ENCODE peak calls at places on chromosomes 1 and 21, in ten cellular contexts. U, P, G, D, Z, M, X, V, T and C are unnamed samples.

GRCh38 chr1:111615874-111616715 is 3.5 kb upstream of the RAP1A start:
- DNase-seq in D (no peak), V (no peak), X (no peak), M (no peak), Z (no peak), T (no peak), P (no peak), U (no peak), G (no peak), C (no peak)

GRCh38 chr1:24231701-24232100 is 44.6 kb upstream of the IFNLR1 start:
- DNase-seq in D (no peak), T (no peak), U (no peak), M (no peak), Z (no peak), V (no peak), X (peak; percentile 9), P (no peak), G (no peak), C (no peak)

GRCh38 chr1:22925111-22925510 is 47.6 kb downstream of the LACTBL1 start:
- DNase-seq in G (no peak), U (no peak), M (no peak), P (no peak), D (no peak), T (no peak), Z (peak; percentile 40), V (no peak), X (no peak), C (no peak)

GRCh38 chr1:26862781-26863676 is at the start of gene SFN:
- DNase-seq in Z (peak; percentile 92), D (peak; percentile 99), T (peak; percentile 84), X (peak; percentile 99), U (peak; percentile 93), M (peak; percentile 47), V (no peak), P (no peak), G (no peak), C (peak; percentile 93)

GRCh38 chr1:43206721-43207228 is 34.6 kb downstream of the CFAP57 start:
- DNase-seq in U (peak; percentile 94), P (no peak), G (no peak), Z (peak; percentile 72), T (peak; percentile 90), D (peak; percentile 12), V (no peak), M (peak; percentile 21), X (peak; percentile 86), C (no peak)

GRCh38 chr1:175338447-175339135 is 146.0 kb upstream of the KIAA0040 start:
- DNase-seq in P (no peak), V (peak; percentile 31), D (peak; percentile 5), Z (no peak), T (peak; percentile 29), U (peak; percentile 9), G (no peak), M (peak; percentile 27), X (no peak), C (peak; percentile 23)

GRCh38 chr1:234756066-234756783 is 146.2 kb upstream of the IRF2BP2 start:
- DNase-seq in X (no peak), U (no peak), P (no peak), T (no peak), Z (no peak), M (no peak), V (no peak), D (no peak), G (no peak), C (no peak)

GRCh38 chr21:46527801-46528200 is 69.1 kb downstream of the DIP2A start:
- DNase-seq in T (no peak), D (no peak), M (no peak), X (no peak), U (no peak), G (no peak), V (no peak), P (no peak), Z (no peak), C (no peak)

GRCh38 chr1:20358761-20359263 is 68.1 kb downstream of the VWA5B1 start:
- DNase-seq in U (peak; percentile 81), G (no peak), X (peak; percentile 29), Z (peak; percentile 75), V (no peak), M (peak; percentile 89), P (no peak), D (peak; percentile 76), T (peak; percentile 72), C (peak; percentile 90)

GRCh38 chr1:168365719-168366474 is 85.2 kb downstream of the TBX19 start:
- DNase-seq in T (peak; percentile 42), V (no peak), Z (no peak), P (no peak), G (no peak), D (peak; percentile 58), U (no peak), X (no peak), M (no peak), C (no peak)

GRCh38 chr1:31038360-31038759 is 27.2 kb downstream of the PUM1 start:
- DNase-seq in P (no peak), M (no peak), U (no peak), G (no peak), Z (no peak), T (peak; percentile 13), V (no peak), X (peak; percentile 54), D (no peak), C (no peak)

GRCh38 chr21:42238185-42238934 is 19.4 kb downstream of the ABCG1 start:
- DNase-seq in D (peak; percentile 25), Z (no peak), M (no peak), G (no peak), T (no peak), V (no peak), X (no peak), U (no peak), P (no peak), C (no peak)

GRCh38 chr1:90133133-90133532 is 138.2 kb downstream of the ZNF326 start:
- DNase-seq in D (peak; percentile 32), V (no peak), G (no peak), X (peak; percentile 63), P (no peak), Z (no peak), T (peak; percentile 63), U (no peak), M (no peak), C (peak; percentile 67)

GRCh38 chr1:34002810-34003209 is 138.9 kb downstream of the HMGB4 start:
- DNase-seq in D (no peak), V (no peak), Z (no peak), P (no peak), X (no peak), G (no peak), U (no peak), T (no peak), M (no peak), C (no peak)
- H3K4me1 ChIP-seq in D (no peaks in the 10 kb centered on the region), V (no peaks in the 10 kb centered on the region), Z (no peaks in the 10 kb centered on the region), P (no peaks in the 10 kb centered on the region), X (no peaks in the 10 kb centered on the region), G (no peaks in the 10 kb centered on the region), U (no peaks in the 10 kb centered on the region), T (no peaks in the 10 kb centered on the region), M (no peaks in the 10 kb centered on the region), C (no peaks in the 10 kb centered on the region)

GRCh38 chr1:227654858-227655752 is 80.0 kb downstream of the JMJD4 start:
- DNase-seq in Z (no peak), X (no peak), T (no peak), G (no peak), D (no peak), U (no peak), M (no peak), P (no peak), V (no peak), C (no peak)

DNA sequence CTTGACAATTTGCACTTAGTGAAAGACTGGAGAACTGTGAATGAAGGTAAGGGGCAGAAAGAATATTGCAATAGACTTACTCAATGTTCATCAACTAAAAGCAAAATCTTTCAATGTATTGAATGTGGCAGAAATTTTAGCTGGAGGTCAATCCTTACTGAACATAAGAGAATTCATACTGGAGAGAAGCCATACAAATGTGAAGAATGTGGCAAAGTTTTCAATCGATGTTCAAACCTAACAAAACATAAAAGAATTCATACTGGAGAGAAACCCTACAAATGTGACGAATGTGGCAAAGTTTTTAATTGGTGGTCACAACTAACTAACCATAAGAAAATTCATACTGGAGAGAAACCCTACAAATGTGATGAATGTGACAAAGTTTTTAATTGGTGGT is 80.7 kb downstream of the JMJD4 start:
- DNase-seq in D (no peak), Z (no peak), U (no peak), P (no peak), T (no peak), M (no peak), X (no peak), G (no peak), V (no peak), C (no peak)
- H3K4me1 ChIP-seq in D (no peaks in the 10 kb centered on the region), Z (no peaks in the 10 kb centered on the region), U (no peaks in the 10 kb centered on the region), P (no peaks in the 10 kb centered on the region), T (no peaks in the 10 kb centered on the region), M (no peaks in the 10 kb centered on the region), X (no peaks in the 10 kb centered on the region), G (no peaks in the 10 kb centered on the region), V (no peaks in the 10 kb centered on the region), C (no peaks in the 10 kb centered on the region)

DNA sequence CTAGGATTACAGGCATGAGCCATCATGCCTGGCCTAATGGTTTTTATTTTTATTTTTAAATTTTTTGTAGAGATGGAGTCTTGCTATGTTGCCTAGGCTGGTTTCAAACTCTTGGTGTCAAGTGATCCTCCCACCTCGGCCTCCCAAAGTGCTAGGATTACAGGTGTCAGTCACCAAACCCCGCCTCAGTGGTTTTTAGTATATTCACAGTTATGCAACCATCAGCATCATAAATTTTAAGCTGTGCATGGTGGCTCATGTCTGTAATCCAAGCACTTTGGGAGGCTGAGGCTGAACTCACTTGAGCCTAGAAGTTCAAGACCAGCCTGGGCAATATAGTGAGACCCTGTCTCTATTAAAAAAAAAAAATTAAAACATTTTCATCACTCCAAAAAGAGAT is 28.6 kb downstream of the PIK3CD start:
- DNase-seq in X (no peak), P (no peak), D (no peak), M (no peak), V (no peak), G (no peak), Z (no peak), T (no peak), U (no peak), C (no peak)
- H3K4me1 ChIP-seq in X (no peaks in the 10 kb centered on the region), P (no peaks in the 10 kb centered on the region), D (no peaks in the 10 kb centered on the region), M (no peaks in the 10 kb centered on the region), V (peaks cover 76% of the 10 kb centered on the region), G (no peaks in the 10 kb centered on the region), Z (no peaks in the 10 kb centered on the region), T (no peaks in the 10 kb centered on the region), U (no peaks in the 10 kb centered on the region), C (no peaks in the 10 kb centered on the region)

GRCh38 chr1:55556378-55556777 is 341.2 kb upstream of the USP24 start:
- DNase-seq in V (no peak), M (no peak), D (no peak), G (no peak), P (no peak), X (no peak), Z (no peak), U (no peak), T (no peak), C (no peak)

GRCh38 chr1:55559802-55560201 is 344.6 kb upstream of the USP24 start:
- DNase-seq in G (no peak), D (no peak), Z (no peak), P (no peak), T (no peak), X (no peak), M (no peak), V (no peak), U (no peak), C (no peak)

GRCh38 chr1:55559111-55559510 is 343.9 kb upstream of the USP24 start:
- DNase-seq in Z (no peak), U (no peak), T (no peak), D (no peak), X (no peak), G (no peak), P (no peak), V (no peak), M (no peak), C (no peak)

GRCh38 chr1:55560246-55560645 is 345.1 kb upstream of the USP24 start:
- DNase-seq in D (no peak), G (no peak), P (no peak), X (no peak), M (no peak), T (no peak), U (no peak), Z (no peak), V (no peak), C (no peak)

GRCh38 chr1:55558515-55558914 is 343.4 kb upstream of the USP24 start:
- DNase-seq in V (no peak), T (no peak), D (no peak), X (no peak), G (no peak), Z (no peak), M (no peak), P (no peak), U (no peak), C (no peak)
- H3K4me1 ChIP-seq in V (no peaks in the 10 kb centered on the region), T (peaks cover 13% of the 10 kb centered on the region), D (no peaks in the 10 kb centered on the region), X (no peaks in the 10 kb centered on the region), G (peaks cover 7% of the 10 kb centered on the region), Z (no peaks in the 10 kb centered on the region), M (no peaks in the 10 kb centered on the region), P (no peaks in the 10 kb centered on the region), U (no peaks in the 10 kb centered on the region), C (no peaks in the 10 kb centered on the region)